ENCODE peak calls at places on chromosomes 3 and 15, in six cellular contexts. One of them, this sample, is unnamed. For H3K4me1, the result is how much of the 10 kb centered on the place peaks cover.

GRCh38 chr15:65916664-65917406 is 47.5 kb downstream of the RAB11A start:
- DNase-seq in heart right ventricle: peak
- DNase-seq in neuronal stem cell: peak
- DNase-seq in left lung: peak
- DNase-seq in sigmoid colon: no peak
- DNase-seq in IMR-90: peak
- DNase-seq in this sample: peak

GRCh38 chr15:92449476-92449875 is 55.8 kb downstream of the ST8SIA2 start:
- DNase-seq in heart right ventricle: no peak
- DNase-seq in neuronal stem cell: no peak
- DNase-seq in left lung: no peak
- DNase-seq in sigmoid colon: no peak
- DNase-seq in IMR-90: peak
- DNase-seq in this sample: no peak

GRCh38 chr15:32730677-32731654 is 13.2 kb downstream of the GREM1 start:
- DNase-seq in heart right ventricle: no peak
- DNase-seq in neuronal stem cell: peak
- DNase-seq in left lung: peak
- DNase-seq in sigmoid colon: no peak
- DNase-seq in IMR-90: no peak
- DNase-seq in this sample: peak

GRCh38 chr3:114213669-114214541 is 23.5 kb downstream of the ZNF80 start:
- DNase-seq in heart right ventricle: no peak
- DNase-seq in neuronal stem cell: no peak
- DNase-seq in left lung: no peak
- DNase-seq in sigmoid colon: no peak
- DNase-seq in IMR-90: peak
- DNase-seq in this sample: no peak

GRCh38 chr15:55060831-55061230 is 135.9 kb downstream of the RSL24D1 start:
- DNase-seq in heart right ventricle: no peak
- DNase-seq in neuronal stem cell: no peak
- DNase-seq in left lung: no peak
- DNase-seq in sigmoid colon: no peak
- DNase-seq in IMR-90: no peak
- DNase-seq in this sample: no peak

GRCh38 chr3:55664387-55664786 is 177.3 kb upstream of the WNT5A start:
- DNase-seq in heart right ventricle: no peak
- DNase-seq in neuronal stem cell: peak
- DNase-seq in left lung: no peak
- DNase-seq in sigmoid colon: no peak
- DNase-seq in IMR-90: no peak
- DNase-seq in this sample: no peak

GRCh38 chr15:101006931-101007687 is 88.0 kb downstream of the LRRK1 start:
- DNase-seq in heart right ventricle: peak
- DNase-seq in neuronal stem cell: peak
- DNase-seq in left lung: peak
- DNase-seq in sigmoid colon: peak
- DNase-seq in IMR-90: peak
- DNase-seq in this sample: peak

GRCh38 chr3:13709706-13710105 is 160.8 kb downstream of the FBLN2 start:
- DNase-seq in heart right ventricle: peak
- DNase-seq in neuronal stem cell: no peak
- DNase-seq in left lung: no peak
- DNase-seq in sigmoid colon: peak
- DNase-seq in IMR-90: no peak
- DNase-seq in this sample: peak

GRCh38 chr3:87509401-87509800 is 233.0 kb upstream of the POU1F1 start:
- DNase-seq in heart right ventricle: no peak
- DNase-seq in neuronal stem cell: no peak
- DNase-seq in left lung: no peak
- DNase-seq in sigmoid colon: no peak
- DNase-seq in IMR-90: no peak
- DNase-seq in this sample: no peak

GRCh38 chr15:55824857-55825613 is 82.1 kb upstream of the PRTG start:
- DNase-seq in heart right ventricle: no peak
- DNase-seq in neuronal stem cell: no peak
- DNase-seq in left lung: no peak
- DNase-seq in sigmoid colon: no peak
- DNase-seq in IMR-90: no peak
- DNase-seq in this sample: no peak

GRCh38 chr3:52773361-52774065 is 2.8 kb upstream of the NEK4 start:
- DNase-seq in heart right ventricle: no peak
- DNase-seq in neuronal stem cell: no peak
- DNase-seq in left lung: peak
- DNase-seq in sigmoid colon: peak
- DNase-seq in IMR-90: no peak
- DNase-seq in this sample: no peak

GRCh38 chr3:177816667-177817208 is 619.5 kb upstream of the TBL1XR1 start:
- DNase-seq in heart right ventricle: peak
- DNase-seq in neuronal stem cell: no peak
- DNase-seq in left lung: no peak
- DNase-seq in sigmoid colon: no peak
- DNase-seq in IMR-90: peak
- DNase-seq in this sample: no peak

GRCh38 chr15:55991841-55992768 is 1.3 kb downstream of the NEDD4 start:
- DNase-seq in heart right ventricle: no peak
- DNase-seq in neuronal stem cell: no peak
- DNase-seq in left lung: no peak
- DNase-seq in sigmoid colon: no peak
- DNase-seq in IMR-90: no peak
- DNase-seq in this sample: no peak

GRCh38 chr15:72222433-72222832 is 8.6 kb downstream of the PKM start:
- DNase-seq in heart right ventricle: peak
- DNase-seq in neuronal stem cell: no peak
- DNase-seq in left lung: no peak
- DNase-seq in sigmoid colon: peak
- DNase-seq in IMR-90: no peak
- DNase-seq in this sample: peak

GRCh38 chr3:110456438-110457138 is 615.0 kb upstream of the NECTIN3 start:
- DNase-seq in heart right ventricle: no peak
- DNase-seq in neuronal stem cell: no peak
- DNase-seq in left lung: no peak
- DNase-seq in sigmoid colon: no peak
- DNase-seq in IMR-90: no peak
- DNase-seq in this sample: no peak

GRCh38 chr3:115375362-115375761 is 228.3 kb upstream of the ZBTB20 start:
- DNase-seq in heart right ventricle: no peak
- DNase-seq in neuronal stem cell: no peak
- DNase-seq in left lung: no peak
- DNase-seq in sigmoid colon: no peak
- DNase-seq in IMR-90: no peak
- DNase-seq in this sample: no peak
- H3K27ac ChIP-seq in heart right ventricle: no peak
- H3K27ac ChIP-seq in neuronal stem cell: no peak
- H3K27ac ChIP-seq in left lung: no peak
- H3K27ac ChIP-seq in sigmoid colon: no peak
- H3K27ac ChIP-seq in IMR-90: no peak
- H3K27ac ChIP-seq in this sample: no peak

DNA sequence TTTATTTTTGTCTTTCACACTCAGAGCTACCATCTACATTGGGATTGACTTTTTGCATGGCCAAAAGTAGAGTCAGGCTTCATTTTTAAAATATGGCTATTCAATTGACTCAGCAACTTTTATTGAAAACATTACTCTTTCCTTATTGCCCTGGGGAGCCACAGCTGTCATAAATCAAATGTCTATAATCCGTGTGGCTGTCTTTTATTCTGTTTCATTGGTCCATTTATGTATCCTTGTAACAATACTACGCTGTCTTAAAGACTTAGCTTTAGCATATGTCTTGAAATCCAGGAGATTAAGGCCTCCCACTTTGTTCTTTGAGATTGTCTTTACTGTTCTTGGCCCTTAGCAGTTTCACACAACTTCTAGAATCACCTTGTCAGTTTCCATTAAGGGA is 55.2 kb downstream of the CEMIP start:
- DNase-seq in heart right ventricle: no peak
- DNase-seq in neuronal stem cell: no peak
- DNase-seq in left lung: no peak
- DNase-seq in sigmoid colon: no peak
- DNase-seq in IMR-90: no peak
- DNase-seq in this sample: no peak
- H3K4me1 ChIP-seq in heart right ventricle: under half
- H3K4me1 ChIP-seq in neuronal stem cell: under half
- H3K4me1 ChIP-seq in left lung: under half
- H3K4me1 ChIP-seq in sigmoid colon: under half
- H3K4me1 ChIP-seq in IMR-90: under half
- H3K4me1 ChIP-seq in this sample: under half

DNA sequence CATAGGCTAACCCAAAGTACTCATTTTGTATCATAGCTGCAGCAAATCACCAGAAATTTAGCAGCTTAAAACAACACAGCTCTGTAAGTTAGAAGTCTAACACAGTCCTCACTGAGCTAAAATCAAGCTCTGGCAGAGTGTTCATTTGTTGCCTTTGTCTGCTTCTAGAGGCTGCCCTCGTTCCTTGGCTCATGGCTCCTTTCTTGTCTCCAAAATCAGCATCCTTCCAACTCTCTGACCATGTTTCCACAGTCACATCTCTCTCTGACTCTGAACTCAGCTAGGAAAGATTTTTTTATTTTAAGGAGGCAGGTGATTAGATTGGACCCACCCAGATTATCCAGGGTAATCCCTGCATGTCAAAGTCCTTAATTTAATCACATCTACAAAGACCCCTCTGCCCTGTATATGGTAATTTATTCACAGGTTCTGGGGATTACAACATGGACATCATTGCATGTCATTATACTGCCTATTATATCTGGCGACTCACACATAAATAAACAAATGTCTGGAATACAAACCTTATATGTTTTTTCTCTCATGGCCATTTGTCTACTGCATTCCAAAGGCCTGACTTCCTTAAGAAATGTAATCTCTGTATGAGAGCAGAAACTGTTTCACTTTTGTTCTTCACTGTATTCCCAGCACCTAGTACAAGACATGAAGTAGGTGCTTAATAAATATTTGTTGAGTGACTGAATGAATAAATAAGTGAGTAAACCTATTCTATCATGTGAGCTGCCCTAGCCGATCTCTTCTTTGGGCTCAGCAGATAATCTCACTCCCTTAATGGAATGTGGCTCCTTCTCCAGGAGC is 15.1 kb upstream of the UACA start:
- DNase-seq in heart right ventricle: no peak
- DNase-seq in neuronal stem cell: no peak
- DNase-seq in left lung: no peak
- DNase-seq in sigmoid colon: no peak
- DNase-seq in IMR-90: peak
- DNase-seq in this sample: no peak
- H3K4me3 ChIP-seq in heart right ventricle: no peak
- H3K4me3 ChIP-seq in neuronal stem cell: no peak
- H3K4me3 ChIP-seq in left lung: no peak
- H3K4me3 ChIP-seq in sigmoid colon: no peak
- H3K4me3 ChIP-seq in IMR-90: peak
- H3K4me3 ChIP-seq in this sample: no peak

DNA sequence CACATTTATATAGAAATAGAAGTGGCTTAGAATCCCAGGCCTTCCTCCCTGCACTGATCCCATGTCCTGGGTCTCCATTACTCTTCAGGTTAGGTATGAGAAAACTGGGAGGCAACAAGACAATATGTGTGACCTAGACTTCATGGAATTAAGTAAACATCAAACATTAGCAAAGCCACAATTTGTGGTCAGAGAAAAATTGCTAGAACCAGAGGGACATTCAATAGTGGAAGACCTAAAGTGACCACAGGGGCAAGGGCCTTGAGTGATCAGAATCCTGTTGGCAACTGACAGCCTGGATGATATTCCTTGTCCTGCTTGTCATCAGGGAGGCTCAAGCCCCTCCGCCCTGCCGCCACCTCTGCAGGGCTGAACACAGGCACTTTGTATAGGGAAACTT is 322.8 kb upstream of the CTNNB1 start:
- DNase-seq in heart right ventricle: no peak
- DNase-seq in neuronal stem cell: no peak
- DNase-seq in left lung: peak
- DNase-seq in sigmoid colon: no peak
- DNase-seq in IMR-90: no peak
- DNase-seq in this sample: no peak
- H3K27ac ChIP-seq in heart right ventricle: peak
- H3K27ac ChIP-seq in neuronal stem cell: no peak
- H3K27ac ChIP-seq in left lung: no peak
- H3K27ac ChIP-seq in sigmoid colon: peak
- H3K27ac ChIP-seq in IMR-90: no peak
- H3K27ac ChIP-seq in this sample: no peak

GRCh38 chr3:141236351-141236750 is 4.7 kb downstream of the PXYLP1 start:
- DNase-seq in heart right ventricle: no peak
- DNase-seq in neuronal stem cell: no peak
- DNase-seq in left lung: no peak
- DNase-seq in sigmoid colon: no peak
- DNase-seq in IMR-90: no peak
- DNase-seq in this sample: no peak

GRCh38 chr3:141233457-141234161 is 2.0 kb downstream of the PXYLP1 start:
- DNase-seq in heart right ventricle: no peak
- DNase-seq in neuronal stem cell: no peak
- DNase-seq in left lung: no peak
- DNase-seq in sigmoid colon: no peak
- DNase-seq in IMR-90: no peak
- DNase-seq in this sample: no peak

GRCh38 chr3:141234283-141234682 is 2.7 kb downstream of the PXYLP1 start:
- DNase-seq in heart right ventricle: no peak
- DNase-seq in neuronal stem cell: no peak
- DNase-seq in left lung: no peak
- DNase-seq in sigmoid colon: no peak
- DNase-seq in IMR-90: no peak
- DNase-seq in this sample: no peak

GRCh38 chr3:141237701-141238521 is 6.3 kb downstream of the PXYLP1 start:
- DNase-seq in heart right ventricle: peak
- DNase-seq in neuronal stem cell: no peak
- DNase-seq in left lung: peak
- DNase-seq in sigmoid colon: no peak
- DNase-seq in IMR-90: no peak
- DNase-seq in this sample: no peak

GRCh38 chr3:141235661-141236171 is 4.1 kb downstream of the PXYLP1 start:
- DNase-seq in heart right ventricle: no peak
- DNase-seq in neuronal stem cell: no peak
- DNase-seq in left lung: no peak
- DNase-seq in sigmoid colon: no peak
- DNase-seq in IMR-90: no peak
- DNase-seq in this sample: no peak
- H3K4me1 ChIP-seq in heart right ventricle: half or more
- H3K4me1 ChIP-seq in neuronal stem cell: under half
- H3K4me1 ChIP-seq in left lung: under half
- H3K4me1 ChIP-seq in sigmoid colon: under half
- H3K4me1 ChIP-seq in IMR-90: under half
- H3K4me1 ChIP-seq in this sample: under half

DNA sequence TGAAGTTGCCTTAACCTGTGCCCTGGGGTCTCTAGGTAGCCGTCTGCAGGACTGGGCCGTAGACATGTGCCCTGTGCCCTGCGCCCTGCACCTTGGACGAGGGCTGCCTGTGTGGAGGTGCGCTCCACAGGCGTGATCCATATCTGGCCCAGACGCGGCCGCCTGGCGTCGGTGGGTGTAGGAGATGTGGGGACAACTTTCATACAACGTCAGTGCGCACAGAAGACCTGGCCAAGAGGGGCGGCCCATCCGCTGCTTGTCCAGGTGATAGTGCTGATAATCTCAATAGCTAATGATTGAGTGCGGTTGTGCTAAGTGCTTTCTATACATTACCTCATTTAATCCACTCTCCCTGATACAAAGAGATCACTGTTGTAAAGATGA is 665 bp upstream of the RASGRP1 start:
- DNase-seq in heart right ventricle: no peak
- DNase-seq in neuronal stem cell: no peak
- DNase-seq in left lung: no peak
- DNase-seq in sigmoid colon: no peak
- DNase-seq in IMR-90: no peak
- DNase-seq in this sample: peak
- H3K4me3 ChIP-seq in heart right ventricle: no peak
- H3K4me3 ChIP-seq in neuronal stem cell: no peak
- H3K4me3 ChIP-seq in left lung: peak
- H3K4me3 ChIP-seq in sigmoid colon: no peak
- H3K4me3 ChIP-seq in IMR-90: no peak
- H3K4me3 ChIP-seq in this sample: peak

This sample was measured in testis.